ENCODE peak calls at places on chromosomes 6 and 20, in nine cellular contexts. One of them, this sample, is unnamed.

GRCh38 chr6:37137201-37137880 is 32.6 kb upstream of the PIM1 start:
- DNase-seq in fibroblast of pulmonary artery: peak
- DNase-seq in A549: peak
- DNase-seq in bronchial epithelial cell: peak
- DNase-seq in epithelial cell of esophagus: peak
- DNase-seq in RWPE2: peak
- DNase-seq in GM12865: peak
- DNase-seq in gastrocnemius medialis: no peak
- DNase-seq in astrocyte of the spinal cord: peak
- DNase-seq in this sample: peak

GRCh38 chr6:101597711-101598110 is 204.2 kb downstream of the GRIK2 start:
- DNase-seq in fibroblast of pulmonary artery: peak
- DNase-seq in A549: no peak
- DNase-seq in bronchial epithelial cell: peak
- DNase-seq in epithelial cell of esophagus: peak
- DNase-seq in RWPE2: no peak
- DNase-seq in GM12865: no peak
- DNase-seq in gastrocnemius medialis: no peak
- DNase-seq in astrocyte of the spinal cord: peak
- DNase-seq in this sample: peak

GRCh38 chr20:64131406-64131805 is 24.0 kb upstream of the NPBWR2 start:
- DNase-seq in fibroblast of pulmonary artery: peak
- DNase-seq in A549: peak
- DNase-seq in bronchial epithelial cell: peak
- DNase-seq in epithelial cell of esophagus: peak
- DNase-seq in RWPE2: peak
- DNase-seq in GM12865: peak
- DNase-seq in gastrocnemius medialis: no peak
- DNase-seq in astrocyte of the spinal cord: no peak
- DNase-seq in this sample: peak

GRCh38 chr20:17372831-17373440 is 146.1 kb downstream of the PCSK2 start:
- DNase-seq in fibroblast of pulmonary artery: no peak
- DNase-seq in A549: no peak
- DNase-seq in bronchial epithelial cell: no peak
- DNase-seq in epithelial cell of esophagus: no peak
- DNase-seq in RWPE2: no peak
- DNase-seq in GM12865: no peak
- DNase-seq in gastrocnemius medialis: no peak
- DNase-seq in astrocyte of the spinal cord: no peak
- DNase-seq in this sample: no peak

GRCh38 chr6:17413313-17413750 is 19.9 kb downstream of the CAP2 start:
- DNase-seq in fibroblast of pulmonary artery: peak
- DNase-seq in A549: peak
- DNase-seq in bronchial epithelial cell: peak
- DNase-seq in epithelial cell of esophagus: peak
- DNase-seq in RWPE2: no peak
- DNase-seq in GM12865: no peak
- DNase-seq in gastrocnemius medialis: no peak
- DNase-seq in astrocyte of the spinal cord: peak
- DNase-seq in this sample: peak

GRCh38 chr6:125262026-125263013 is 39.4 kb downstream of the HDDC2 start:
- DNase-seq in fibroblast of pulmonary artery: peak
- DNase-seq in A549: no peak
- DNase-seq in bronchial epithelial cell: no peak
- DNase-seq in epithelial cell of esophagus: no peak
- DNase-seq in RWPE2: no peak
- DNase-seq in GM12865: no peak
- DNase-seq in gastrocnemius medialis: no peak
- DNase-seq in astrocyte of the spinal cord: peak
- DNase-seq in this sample: peak

GRCh38 chr6:72552938-72553337 is 68.9 kb upstream of the KCNQ5 start:
- DNase-seq in fibroblast of pulmonary artery: peak
- DNase-seq in A549: peak
- DNase-seq in bronchial epithelial cell: peak
- DNase-seq in epithelial cell of esophagus: peak
- DNase-seq in RWPE2: no peak
- DNase-seq in GM12865: no peak
- DNase-seq in gastrocnemius medialis: no peak
- DNase-seq in astrocyte of the spinal cord: peak
- DNase-seq in this sample: peak

GRCh38 chr6:301929-302705 is 9.8 kb downstream of the DUSP22 start:
- DNase-seq in fibroblast of pulmonary artery: no peak
- DNase-seq in A549: no peak
- DNase-seq in bronchial epithelial cell: no peak
- DNase-seq in epithelial cell of esophagus: no peak
- DNase-seq in RWPE2: no peak
- DNase-seq in GM12865: no peak
- DNase-seq in gastrocnemius medialis: no peak
- DNase-seq in astrocyte of the spinal cord: no peak
- DNase-seq in this sample: no peak

GRCh38 chr20:20549267-20549612 is 163.2 kb downstream of the RALGAPA2 start:
- DNase-seq in fibroblast of pulmonary artery: no peak
- DNase-seq in A549: no peak
- DNase-seq in bronchial epithelial cell: peak
- DNase-seq in epithelial cell of esophagus: peak
- DNase-seq in RWPE2: no peak
- DNase-seq in GM12865: no peak
- DNase-seq in gastrocnemius medialis: no peak
- DNase-seq in astrocyte of the spinal cord: no peak
- DNase-seq in this sample: no peak

GRCh38 chr6:7215140-7215539 is 97.9 kb downstream of the SSR1 start:
- DNase-seq in fibroblast of pulmonary artery: no peak
- DNase-seq in A549: no peak
- DNase-seq in bronchial epithelial cell: no peak
- DNase-seq in epithelial cell of esophagus: no peak
- DNase-seq in RWPE2: no peak
- DNase-seq in GM12865: no peak
- DNase-seq in gastrocnemius medialis: peak
- DNase-seq in astrocyte of the spinal cord: peak
- DNase-seq in this sample: peak

GRCh38 chr6:136365781-136366354 is 76.2 kb upstream of the BCLAF1 start:
- DNase-seq in fibroblast of pulmonary artery: no peak
- DNase-seq in A549: no peak
- DNase-seq in bronchial epithelial cell: no peak
- DNase-seq in epithelial cell of esophagus: peak
- DNase-seq in RWPE2: no peak
- DNase-seq in GM12865: peak
- DNase-seq in gastrocnemius medialis: peak
- DNase-seq in astrocyte of the spinal cord: no peak
- DNase-seq in this sample: no peak

GRCh38 chr20:37821691-37822655 is 81.0 kb upstream of the VSTM2L start:
- DNase-seq in fibroblast of pulmonary artery: peak
- DNase-seq in A549: no peak
- DNase-seq in bronchial epithelial cell: no peak
- DNase-seq in epithelial cell of esophagus: peak
- DNase-seq in RWPE2: no peak
- DNase-seq in GM12865: no peak
- DNase-seq in gastrocnemius medialis: no peak
- DNase-seq in astrocyte of the spinal cord: peak
- DNase-seq in this sample: peak

GRCh38 chr6:114389111-114389510 is 46.3 kb upstream of the HS3ST5 start:
- DNase-seq in fibroblast of pulmonary artery: no peak
- DNase-seq in A549: no peak
- DNase-seq in bronchial epithelial cell: no peak
- DNase-seq in epithelial cell of esophagus: no peak
- DNase-seq in RWPE2: no peak
- DNase-seq in GM12865: no peak
- DNase-seq in gastrocnemius medialis: no peak
- DNase-seq in astrocyte of the spinal cord: no peak
- DNase-seq in this sample: no peak

DNA sequence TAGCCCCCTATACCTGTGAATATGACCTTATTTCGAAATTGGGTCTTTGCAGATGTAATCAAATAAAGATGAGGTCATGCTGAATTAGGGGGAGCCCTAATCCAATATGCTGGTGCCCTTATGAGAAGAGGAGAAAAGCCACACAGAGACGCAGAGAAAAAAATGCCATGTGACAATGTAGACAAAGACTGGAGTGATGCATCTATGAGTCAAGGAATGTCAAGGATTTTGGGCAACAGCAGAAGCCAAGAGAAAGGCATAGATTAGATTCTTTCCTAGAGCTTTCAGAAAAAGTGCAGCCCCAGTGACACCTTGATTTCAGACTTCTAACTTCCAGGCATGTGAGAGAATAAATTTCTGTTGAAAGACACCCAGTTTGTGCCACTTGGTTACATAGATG is 47.4 kb upstream of the HS3ST5 start:
- DNase-seq in fibroblast of pulmonary artery: no peak
- DNase-seq in A549: no peak
- DNase-seq in bronchial epithelial cell: no peak
- DNase-seq in epithelial cell of esophagus: no peak
- DNase-seq in RWPE2: no peak
- DNase-seq in GM12865: no peak
- DNase-seq in gastrocnemius medialis: no peak
- DNase-seq in astrocyte of the spinal cord: no peak
- DNase-seq in this sample: no peak
- H3K4me3 ChIP-seq in fibroblast of pulmonary artery: no peak
- H3K4me3 ChIP-seq in A549: no peak
- H3K4me3 ChIP-seq in bronchial epithelial cell: no peak
- H3K4me3 ChIP-seq in epithelial cell of esophagus: no peak
- H3K4me3 ChIP-seq in RWPE2: no peak
- H3K4me3 ChIP-seq in GM12865: no peak
- H3K4me3 ChIP-seq in gastrocnemius medialis: no peak
- H3K4me3 ChIP-seq in astrocyte of the spinal cord: no peak
- H3K4me3 ChIP-seq in this sample: no peak

GRCh38 chr20:13458860-13459451 is 179.8 kb downstream of the TASP1 start:
- DNase-seq in fibroblast of pulmonary artery: peak
- DNase-seq in A549: peak
- DNase-seq in bronchial epithelial cell: peak
- DNase-seq in epithelial cell of esophagus: peak
- DNase-seq in RWPE2: no peak
- DNase-seq in GM12865: peak
- DNase-seq in gastrocnemius medialis: peak
- DNase-seq in astrocyte of the spinal cord: peak
- DNase-seq in this sample: peak
- TF ChIP-seq CTCF in fibroblast of pulmonary artery: peak
- TF ChIP-seq CTCF in A549: peak
- TF ChIP-seq CTCF in bronchial epithelial cell: peak
- TF ChIP-seq CTCF in epithelial cell of esophagus: peak
- TF ChIP-seq CTCF in RWPE2: peak
- TF ChIP-seq CTCF in GM12865: peak
- TF ChIP-seq CTCF in gastrocnemius medialis: peak
- TF ChIP-seq CTCF in astrocyte of the spinal cord: peak
- TF ChIP-seq CTCF in this sample: peak

DNA sequence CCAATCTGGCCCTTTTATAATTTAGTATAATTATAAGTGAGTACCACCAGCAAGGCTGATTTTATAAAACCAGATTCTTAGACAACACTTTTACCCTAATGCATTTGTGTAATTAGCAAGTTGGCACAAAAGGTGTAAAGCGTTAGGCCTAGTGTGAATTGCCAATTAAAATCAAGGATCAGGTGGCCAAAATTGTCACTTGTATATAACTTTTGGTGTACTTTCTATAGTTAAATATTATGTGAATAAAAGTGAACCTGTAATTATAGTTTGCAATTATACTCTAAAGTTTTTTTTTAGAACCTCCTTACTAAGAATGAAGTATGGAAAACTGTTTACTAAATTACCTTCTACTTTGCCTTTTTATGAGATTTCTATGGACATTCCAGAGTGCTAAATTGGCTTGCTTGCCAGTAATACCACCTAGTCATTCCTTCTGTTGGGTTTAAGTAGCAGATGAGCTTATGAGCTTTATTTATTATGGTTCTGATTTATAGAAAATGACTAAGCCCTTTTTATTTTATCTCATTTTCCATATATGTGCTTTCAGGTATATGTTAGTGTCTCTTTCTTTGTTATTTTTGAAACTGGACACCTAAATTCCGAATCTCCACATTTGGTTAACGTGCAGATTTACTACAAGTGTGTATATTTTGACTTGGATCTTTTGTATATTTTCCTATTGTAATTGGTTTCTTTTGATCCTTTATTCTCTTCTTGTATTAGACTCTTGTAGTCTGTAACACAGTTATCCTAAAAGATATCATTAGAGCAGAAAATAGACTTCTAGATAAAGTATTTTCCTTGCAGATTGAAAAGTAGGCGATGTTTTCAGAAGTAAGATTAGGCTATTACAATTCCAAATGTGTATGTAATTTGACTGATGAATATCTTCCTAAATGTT is 3.9 kb downstream of the STXBP5 start:
- DNase-seq in fibroblast of pulmonary artery: no peak
- DNase-seq in A549: no peak
- DNase-seq in bronchial epithelial cell: no peak
- DNase-seq in epithelial cell of esophagus: no peak
- DNase-seq in RWPE2: no peak
- DNase-seq in GM12865: no peak
- DNase-seq in gastrocnemius medialis: no peak
- DNase-seq in astrocyte of the spinal cord: no peak
- DNase-seq in this sample: no peak
- H3K4me3 ChIP-seq in fibroblast of pulmonary artery: peak
- H3K4me3 ChIP-seq in A549: no peak
- H3K4me3 ChIP-seq in bronchial epithelial cell: no peak
- H3K4me3 ChIP-seq in epithelial cell of esophagus: no peak
- H3K4me3 ChIP-seq in RWPE2: no peak
- H3K4me3 ChIP-seq in GM12865: no peak
- H3K4me3 ChIP-seq in gastrocnemius medialis: peak
- H3K4me3 ChIP-seq in astrocyte of the spinal cord: no peak
- H3K4me3 ChIP-seq in this sample: peak

GRCh38 chr6:31586596-31586995 is 519 bp downstream of the LST1 start:
- DNase-seq in fibroblast of pulmonary artery: no peak
- DNase-seq in A549: no peak
- DNase-seq in bronchial epithelial cell: no peak
- DNase-seq in epithelial cell of esophagus: no peak
- DNase-seq in RWPE2: no peak
- DNase-seq in GM12865: peak
- DNase-seq in gastrocnemius medialis: no peak
- DNase-seq in astrocyte of the spinal cord: no peak
- DNase-seq in this sample: no peak

GRCh38 chr6:31586013-31586412 is at the start of gene LST1:
- DNase-seq in fibroblast of pulmonary artery: peak
- DNase-seq in A549: no peak
- DNase-seq in bronchial epithelial cell: no peak
- DNase-seq in epithelial cell of esophagus: no peak
- DNase-seq in RWPE2: no peak
- DNase-seq in GM12865: no peak
- DNase-seq in gastrocnemius medialis: no peak
- DNase-seq in astrocyte of the spinal cord: no peak
- DNase-seq in this sample: no peak

GRCh38 chr6:31587791-31588777 is 2.0 kb downstream of the LST1 start:
- DNase-seq in fibroblast of pulmonary artery: no peak
- DNase-seq in A549: no peak
- DNase-seq in bronchial epithelial cell: no peak
- DNase-seq in epithelial cell of esophagus: no peak
- DNase-seq in RWPE2: no peak
- DNase-seq in GM12865: peak
- DNase-seq in gastrocnemius medialis: no peak
- DNase-seq in astrocyte of the spinal cord: no peak
- DNase-seq in this sample: no peak

GRCh38 chr6:31582230-31582601 is at the start of gene LTB:
- DNase-seq in fibroblast of pulmonary artery: no peak
- DNase-seq in A549: no peak
- DNase-seq in bronchial epithelial cell: no peak
- DNase-seq in epithelial cell of esophagus: no peak
- DNase-seq in RWPE2: no peak
- DNase-seq in GM12865: peak
- DNase-seq in gastrocnemius medialis: no peak
- DNase-seq in astrocyte of the spinal cord: no peak
- DNase-seq in this sample: no peak

DNA sequence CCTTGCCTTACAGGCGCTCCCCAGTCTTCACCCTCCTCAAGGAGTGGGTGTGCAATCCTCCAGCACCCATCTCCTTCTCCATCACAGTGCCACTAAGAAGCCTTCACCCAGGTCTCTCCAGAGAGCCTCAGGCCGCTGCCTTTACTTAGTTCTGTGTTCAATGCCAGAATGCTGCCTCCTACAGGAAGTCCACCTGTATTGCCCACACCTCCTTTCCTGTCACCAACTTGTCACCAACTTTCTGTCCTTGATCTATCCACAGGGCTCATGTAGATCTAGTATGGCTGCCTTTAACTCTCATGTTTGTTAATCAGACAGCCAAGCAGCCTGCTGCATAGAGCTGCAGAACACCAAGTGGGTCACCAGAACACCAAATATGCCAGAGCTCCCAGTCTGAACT is 546 bp upstream of the LST1 start:
- DNase-seq in fibroblast of pulmonary artery: no peak
- DNase-seq in A549: peak
- DNase-seq in bronchial epithelial cell: no peak
- DNase-seq in epithelial cell of esophagus: no peak
- DNase-seq in RWPE2: no peak
- DNase-seq in GM12865: peak
- DNase-seq in gastrocnemius medialis: no peak
- DNase-seq in astrocyte of the spinal cord: no peak
- DNase-seq in this sample: no peak
- TF ChIP-seq CTCF in fibroblast of pulmonary artery: peak
- TF ChIP-seq CTCF in A549: peak
- TF ChIP-seq CTCF in bronchial epithelial cell: peak
- TF ChIP-seq CTCF in epithelial cell of esophagus: peak
- TF ChIP-seq CTCF in RWPE2: no peak
- TF ChIP-seq CTCF in GM12865: peak
- TF ChIP-seq CTCF in gastrocnemius medialis: no peak
- TF ChIP-seq CTCF in astrocyte of the spinal cord: peak
- TF ChIP-seq CTCF in this sample: peak